ENCODE peak calls at places on chromosomes 7 and 10, in seven cellular contexts. One of them, this sample, is unnamed.

GRCh38 chr7:101819913-101820522 is 2.6 kb downstream of the CUX1 start:
- DNase-seq in IMR-90: no peak
- DNase-seq in C1 segment of cervical spinal cord: no peak
- DNase-seq in Ammon's horn: no peak
- DNase-seq in Right ventricle myocardium superior: no peak
- DNase-seq in kidney glomerular epithelial cell: no peak
- DNase-seq in AG09319: no peak
- DNase-seq in this sample: no peak

GRCh38 chr7:37007731-37008130 is 283.4 kb upstream of the AOAH start:
- DNase-seq in IMR-90: no peak
- DNase-seq in C1 segment of cervical spinal cord: no peak
- DNase-seq in Right ventricle myocardium superior: no peak
- DNase-seq in Ammon's horn: no peak
- DNase-seq in kidney glomerular epithelial cell: no peak
- DNase-seq in AG09319: no peak
- DNase-seq in this sample: no peak

GRCh38 chr10:110944997-110945396 is 25.6 kb downstream of the SHOC2 start:
- DNase-seq in IMR-90: no peak
- DNase-seq in C1 segment of cervical spinal cord: no peak
- DNase-seq in Right ventricle myocardium superior: no peak
- DNase-seq in Ammon's horn: no peak
- DNase-seq in AG09319: no peak
- DNase-seq in kidney glomerular epithelial cell: no peak
- DNase-seq in this sample: peak; percentile 34

GRCh38 chr7:99734987-99735386 is at the start of gene CYP3A7:
- DNase-seq in C1 segment of cervical spinal cord: no peak
- DNase-seq in kidney glomerular epithelial cell: no peak
- DNase-seq in Ammon's horn: no peak
- DNase-seq in IMR-90: peak; percentile 18
- DNase-seq in Right ventricle myocardium superior: no peak
- DNase-seq in AG09319: no peak
- DNase-seq in this sample: no peak

GRCh38 chr7:150935149-150935548 is 43.0 kb downstream of the KCNH2 start:
- DNase-seq in kidney glomerular epithelial cell: no peak
- DNase-seq in AG09319: no peak
- DNase-seq in IMR-90: no peak
- DNase-seq in C1 segment of cervical spinal cord: no peak
- DNase-seq in Ammon's horn: no peak
- DNase-seq in Right ventricle myocardium superior: no peak
- DNase-seq in this sample: no peak

GRCh38 chr10:14438576-14438975 is 107.9 kb upstream of the FRMD4A start:
- DNase-seq in C1 segment of cervical spinal cord: no peak
- DNase-seq in Ammon's horn: no peak
- DNase-seq in AG09319: no peak
- DNase-seq in IMR-90: no peak
- DNase-seq in kidney glomerular epithelial cell: no peak
- DNase-seq in Right ventricle myocardium superior: no peak
- DNase-seq in this sample: no peak

GRCh38 chr10:62083413-62083794 is 181.9 kb downstream of the ARID5B start:
- DNase-seq in IMR-90: no peak
- DNase-seq in Ammon's horn: no peak
- DNase-seq in Right ventricle myocardium superior: no peak
- DNase-seq in C1 segment of cervical spinal cord: no peak
- DNase-seq in kidney glomerular epithelial cell: peak; percentile 36
- DNase-seq in AG09319: no peak
- DNase-seq in this sample: peak; percentile 58

GRCh38 chr7:44226396-44226753 is 25.6 kb downstream of the YKT6 start:
- DNase-seq in kidney glomerular epithelial cell: no peak
- DNase-seq in C1 segment of cervical spinal cord: no peak
- DNase-seq in Ammon's horn: no peak
- DNase-seq in IMR-90: no peak
- DNase-seq in Right ventricle myocardium superior: peak; percentile 34
- DNase-seq in AG09319: no peak
- DNase-seq in this sample: no peak

GRCh38 chr10:9229702-9230101 is 1175.2 kb downstream of the GATA3 start:
- DNase-seq in kidney glomerular epithelial cell: no peak
- DNase-seq in Right ventricle myocardium superior: no peak
- DNase-seq in C1 segment of cervical spinal cord: no peak
- DNase-seq in IMR-90: no peak
- DNase-seq in AG09319: no peak
- DNase-seq in Ammon's horn: no peak
- DNase-seq in this sample: no peak

GRCh38 chr10:86290933-86291615 is 75.5 kb downstream of the GRID1 start:
- DNase-seq in AG09319: no peak
- DNase-seq in Ammon's horn: no peak
- DNase-seq in kidney glomerular epithelial cell: no peak
- DNase-seq in Right ventricle myocardium superior: no peak
- DNase-seq in IMR-90: no peak
- DNase-seq in C1 segment of cervical spinal cord: no peak
- DNase-seq in this sample: no peak

GRCh38 chr10:77236700-77237099 is 400.9 kb downstream of the KCNMA1 start:
- DNase-seq in Ammon's horn: no peak
- DNase-seq in AG09319: no peak
- DNase-seq in IMR-90: peak; percentile 79
- DNase-seq in C1 segment of cervical spinal cord: no peak
- DNase-seq in Right ventricle myocardium superior: no peak
- DNase-seq in kidney glomerular epithelial cell: no peak
- DNase-seq in this sample: peak; percentile 69

GRCh38 chr7:149797771-149798170 is 24.4 kb upstream of the ZNF467 start:
- DNase-seq in AG09319: no peak
- DNase-seq in Right ventricle myocardium superior: no peak
- DNase-seq in IMR-90: no peak
- DNase-seq in Ammon's horn: no peak
- DNase-seq in kidney glomerular epithelial cell: no peak
- DNase-seq in C1 segment of cervical spinal cord: no peak
- DNase-seq in this sample: no peak

GRCh38 chr7:98251251-98251843 is 685 bp downstream of the TECPR1 start:
- DNase-seq in Right ventricle myocardium superior: peak; percentile 54
- DNase-seq in AG09319: no peak
- DNase-seq in C1 segment of cervical spinal cord: no peak
- DNase-seq in kidney glomerular epithelial cell: peak; percentile 5
- DNase-seq in Ammon's horn: no peak
- DNase-seq in IMR-90: no peak
- DNase-seq in this sample: no peak

GRCh38 chr10:126437661-126438406 is 49.6 kb upstream of the ADAM12 start:
- DNase-seq in Right ventricle myocardium superior: no peak
- DNase-seq in kidney glomerular epithelial cell: no peak
- DNase-seq in AG09319: no peak
- DNase-seq in C1 segment of cervical spinal cord: no peak
- DNase-seq in Ammon's horn: no peak
- DNase-seq in IMR-90: no peak
- DNase-seq in this sample: no peak

GRCh38 chr7:48875300-48875916 is 48.9 kb upstream of the CDC14C start:
- DNase-seq in AG09319: no peak
- DNase-seq in Ammon's horn: peak; percentile 85
- DNase-seq in IMR-90: no peak
- DNase-seq in Right ventricle myocardium superior: peak; percentile 54
- DNase-seq in kidney glomerular epithelial cell: peak; percentile 37
- DNase-seq in C1 segment of cervical spinal cord: no peak
- DNase-seq in this sample: peak; percentile 46

GRCh38 chr10:96588060-96588554 is 1.3 kb upstream of the TM9SF3 start:
- DNase-seq in C1 segment of cervical spinal cord: no peak
- DNase-seq in Right ventricle myocardium superior: no peak
- DNase-seq in IMR-90: no peak
- DNase-seq in kidney glomerular epithelial cell: peak; percentile 55
- DNase-seq in AG09319: no peak
- DNase-seq in Ammon's horn: no peak
- DNase-seq in this sample: no peak

GRCh38 chr7:129857313-129857712 is 95.4 kb downstream of the UBE2H start:
- DNase-seq in C1 segment of cervical spinal cord: no peak
- DNase-seq in kidney glomerular epithelial cell: no peak
- DNase-seq in Ammon's horn: no peak
- DNase-seq in Right ventricle myocardium superior: no peak
- DNase-seq in IMR-90: no peak
- DNase-seq in AG09319: no peak
- DNase-seq in this sample: no peak

This sample was measured in astrocyte of the spinal cord.